ENCODE peak calls at places on chromosomes 12 and 14, in nine cellular contexts. One of them, this sample, is unnamed. For H3K27me3, the result is how much of the 10 kb centered on the place peaks cover.

GRCh38 chr12:3558255-3558654 is 67.3 kb downstream of the PRMT8 start:
- DNase-seq in fibroblast of lung: no peak
- DNase-seq in HCT116: no peak
- DNase-seq in H1: no peak
- DNase-seq in H9: no peak
- DNase-seq in IMR-90: no peak
- DNase-seq in astrocyte: no peak
- DNase-seq in PC-3: no peak
- DNase-seq in hepatocyte: no peak
- DNase-seq in this sample: no peak

GRCh38 chr12:52148541-52149181 is 43.2 kb downstream of the KRT80 start:
- DNase-seq in fibroblast of lung: no peak
- DNase-seq in HCT116: peak
- DNase-seq in H1: no peak
- DNase-seq in H9: peak
- DNase-seq in IMR-90: no peak
- DNase-seq in astrocyte: no peak
- DNase-seq in PC-3: peak
- DNase-seq in hepatocyte: peak
- DNase-seq in this sample: peak

GRCh38 chr12:5789469-5789968 is 155.5 kb downstream of the ANO2 start:
- DNase-seq in fibroblast of lung: peak
- DNase-seq in HCT116: no peak
- DNase-seq in H1: no peak
- DNase-seq in H9: no peak
- DNase-seq in IMR-90: no peak
- DNase-seq in astrocyte: peak
- DNase-seq in PC-3: peak
- DNase-seq in hepatocyte: no peak
- DNase-seq in this sample: no peak

GRCh38 chr14:89399594-89400068 is 17.4 kb downstream of the FOXN3 start:
- DNase-seq in fibroblast of lung: peak
- DNase-seq in HCT116: no peak
- DNase-seq in H1: no peak
- DNase-seq in H9: peak
- DNase-seq in IMR-90: peak
- DNase-seq in astrocyte: peak
- DNase-seq in PC-3: no peak
- DNase-seq in hepatocyte: peak
- DNase-seq in this sample: no peak

GRCh38 chr14:96160913-96161310 is 43.7 kb upstream of the BDKRB2 start:
- DNase-seq in fibroblast of lung: no peak
- DNase-seq in HCT116: no peak
- DNase-seq in H1: no peak
- DNase-seq in H9: peak
- DNase-seq in IMR-90: no peak
- DNase-seq in astrocyte: no peak
- DNase-seq in PC-3: no peak
- DNase-seq in hepatocyte: no peak
- DNase-seq in this sample: no peak

GRCh38 chr12:54372113-54372806 is 8.0 kb upstream of the GPR84 start:
- DNase-seq in fibroblast of lung: no peak
- DNase-seq in HCT116: no peak
- DNase-seq in H1: no peak
- DNase-seq in H9: no peak
- DNase-seq in IMR-90: no peak
- DNase-seq in astrocyte: no peak
- DNase-seq in PC-3: no peak
- DNase-seq in hepatocyte: no peak
- DNase-seq in this sample: peak

GRCh38 chr14:106530423-106531107 is 1004.2 kb downstream of the TMEM121 start:
- DNase-seq in fibroblast of lung: no peak
- DNase-seq in HCT116: no peak
- DNase-seq in H1: no peak
- DNase-seq in H9: no peak
- DNase-seq in IMR-90: no peak
- DNase-seq in astrocyte: no peak
- DNase-seq in PC-3: no peak
- DNase-seq in hepatocyte: no peak
- DNase-seq in this sample: no peak

GRCh38 chr12:63940295-63940997 is 95.9 kb downstream of the SRGAP1 start:
- DNase-seq in fibroblast of lung: peak
- DNase-seq in HCT116: no peak
- DNase-seq in H1: no peak
- DNase-seq in H9: no peak
- DNase-seq in IMR-90: no peak
- DNase-seq in astrocyte: no peak
- DNase-seq in PC-3: no peak
- DNase-seq in hepatocyte: no peak
- DNase-seq in this sample: no peak

GRCh38 chr12:48681738-48682532 is at the start of gene KANSL2:
- DNase-seq in fibroblast of lung: peak
- DNase-seq in HCT116: peak
- DNase-seq in H1: peak
- DNase-seq in H9: peak
- DNase-seq in IMR-90: peak
- DNase-seq in astrocyte: peak
- DNase-seq in PC-3: peak
- DNase-seq in hepatocyte: peak
- DNase-seq in this sample: peak
- H3K27me3 ChIP-seq in fibroblast of lung: under half
- H3K27me3 ChIP-seq in HCT116: under half
- H3K27me3 ChIP-seq in H1: under half
- H3K27me3 ChIP-seq in H9: under half
- H3K27me3 ChIP-seq in IMR-90: under half
- H3K27me3 ChIP-seq in astrocyte: under half
- H3K27me3 ChIP-seq in PC-3: under half
- H3K27me3 ChIP-seq in hepatocyte: under half
- H3K27me3 ChIP-seq in this sample: under half

GRCh38 chr12:70553391-70553859 is 83.8 kb downstream of the PTPRB start:
- DNase-seq in fibroblast of lung: peak
- DNase-seq in HCT116: no peak
- DNase-seq in H1: no peak
- DNase-seq in H9: no peak
- DNase-seq in IMR-90: no peak
- DNase-seq in astrocyte: peak
- DNase-seq in PC-3: peak
- DNase-seq in hepatocyte: no peak
- DNase-seq in this sample: no peak

GRCh38 chr12:70555081-70555480 is 82.1 kb downstream of the PTPRB start:
- DNase-seq in fibroblast of lung: no peak
- DNase-seq in HCT116: no peak
- DNase-seq in H1: no peak
- DNase-seq in H9: no peak
- DNase-seq in IMR-90: no peak
- DNase-seq in astrocyte: no peak
- DNase-seq in PC-3: no peak
- DNase-seq in hepatocyte: no peak
- DNase-seq in this sample: no peak

GRCh38 chr12:70550180-70550577 is 87.0 kb downstream of the PTPRB start:
- DNase-seq in fibroblast of lung: no peak
- DNase-seq in HCT116: no peak
- DNase-seq in H1: no peak
- DNase-seq in H9: no peak
- DNase-seq in IMR-90: no peak
- DNase-seq in astrocyte: no peak
- DNase-seq in PC-3: no peak
- DNase-seq in hepatocyte: no peak
- DNase-seq in this sample: no peak

GRCh38 chr12:70549340-70550179 is 87.7 kb downstream of the PTPRB start:
- DNase-seq in fibroblast of lung: no peak
- DNase-seq in HCT116: no peak
- DNase-seq in H1: no peak
- DNase-seq in H9: no peak
- DNase-seq in IMR-90: no peak
- DNase-seq in astrocyte: no peak
- DNase-seq in PC-3: peak
- DNase-seq in hepatocyte: no peak
- DNase-seq in this sample: no peak
- H3K4me2 ChIP-seq in fibroblast of lung: no peak
- H3K4me2 ChIP-seq in HCT116: no peak
- H3K4me2 ChIP-seq in H1: no peak
- H3K4me2 ChIP-seq in H9: no peak
- H3K4me2 ChIP-seq in IMR-90: no peak
- H3K4me2 ChIP-seq in astrocyte: no peak
- H3K4me2 ChIP-seq in PC-3: no peak
- H3K4me2 ChIP-seq in hepatocyte: no peak
- H3K4me2 ChIP-seq in this sample: no peak

DNA sequence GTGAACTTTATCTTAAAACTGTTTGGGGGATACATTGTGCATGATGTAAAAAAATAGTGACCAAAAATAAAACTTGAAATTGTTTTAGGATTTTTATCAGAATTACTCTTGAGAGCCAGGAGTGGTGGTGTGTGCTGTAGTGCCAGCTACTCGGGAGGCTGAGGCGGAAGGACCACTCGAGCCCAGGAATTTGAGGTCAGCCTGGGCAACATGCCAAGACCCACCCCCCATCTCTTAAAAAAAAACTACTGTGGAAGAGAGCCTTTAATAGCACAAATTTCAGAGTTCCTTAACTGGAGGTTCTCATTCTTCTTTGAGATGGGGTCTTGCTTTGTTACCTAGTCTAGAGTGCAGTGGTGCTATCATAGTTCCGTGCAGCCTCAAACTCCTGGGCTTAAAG is 21.5 kb downstream of the CPSF2 start:
- DNase-seq in fibroblast of lung: peak
- DNase-seq in HCT116: no peak
- DNase-seq in H1: no peak
- DNase-seq in H9: no peak
- DNase-seq in IMR-90: no peak
- DNase-seq in astrocyte: no peak
- DNase-seq in PC-3: no peak
- DNase-seq in hepatocyte: no peak
- DNase-seq in this sample: no peak
- TF ChIP-seq CTCF in fibroblast of lung: no peak
- TF ChIP-seq CTCF in HCT116: no peak
- TF ChIP-seq CTCF in H1: no peak
- TF ChIP-seq CTCF in H9: no peak
- TF ChIP-seq CTCF in IMR-90: no peak
- TF ChIP-seq CTCF in astrocyte: no peak
- TF ChIP-seq CTCF in PC-3: no peak
- TF ChIP-seq CTCF in hepatocyte: no peak
- TF ChIP-seq CTCF in this sample: no peak

GRCh38 chr12:49092816-49093406 is 1.7 kb downstream of the DHH start:
- DNase-seq in fibroblast of lung: no peak
- DNase-seq in HCT116: no peak
- DNase-seq in H1: no peak
- DNase-seq in H9: no peak
- DNase-seq in IMR-90: no peak
- DNase-seq in astrocyte: no peak
- DNase-seq in PC-3: no peak
- DNase-seq in hepatocyte: no peak
- DNase-seq in this sample: peak

GRCh38 chr12:49097381-49097780 is 2.8 kb upstream of the DHH start:
- DNase-seq in fibroblast of lung: no peak
- DNase-seq in HCT116: no peak
- DNase-seq in H1: no peak
- DNase-seq in H9: no peak
- DNase-seq in IMR-90: no peak
- DNase-seq in astrocyte: no peak
- DNase-seq in PC-3: no peak
- DNase-seq in hepatocyte: no peak
- DNase-seq in this sample: peak

GRCh38 chr12:49094104-49094948 is at the start of gene DHH:
- DNase-seq in fibroblast of lung: peak
- DNase-seq in HCT116: no peak
- DNase-seq in H1: no peak
- DNase-seq in H9: peak
- DNase-seq in IMR-90: no peak
- DNase-seq in astrocyte: no peak
- DNase-seq in PC-3: peak
- DNase-seq in hepatocyte: peak
- DNase-seq in this sample: peak

GRCh38 chr12:49093746-49094103 is 876 bp downstream of the DHH start:
- DNase-seq in fibroblast of lung: no peak
- DNase-seq in HCT116: no peak
- DNase-seq in H1: no peak
- DNase-seq in H9: peak
- DNase-seq in IMR-90: no peak
- DNase-seq in astrocyte: no peak
- DNase-seq in PC-3: no peak
- DNase-seq in hepatocyte: no peak
- DNase-seq in this sample: peak

GRCh38 chr12:49094966-49095365 is 365 bp upstream of the DHH start:
- DNase-seq in fibroblast of lung: no peak
- DNase-seq in HCT116: no peak
- DNase-seq in H1: no peak
- DNase-seq in H9: no peak
- DNase-seq in IMR-90: no peak
- DNase-seq in astrocyte: no peak
- DNase-seq in PC-3: no peak
- DNase-seq in hepatocyte: no peak
- DNase-seq in this sample: peak
- H3K27me3 ChIP-seq in fibroblast of lung: under half
- H3K27me3 ChIP-seq in HCT116: under half
- H3K27me3 ChIP-seq in H1: under half
- H3K27me3 ChIP-seq in H9: under half
- H3K27me3 ChIP-seq in IMR-90: under half
- H3K27me3 ChIP-seq in astrocyte: under half
- H3K27me3 ChIP-seq in PC-3: under half
- H3K27me3 ChIP-seq in hepatocyte: half or more
- H3K27me3 ChIP-seq in this sample: under half

GRCh38 chr14:21476526-21476924 is 234 bp downstream of the RAB2B start:
- DNase-seq in fibroblast of lung: peak
- DNase-seq in HCT116: no peak
- DNase-seq in H1: no peak
- DNase-seq in H9: no peak
- DNase-seq in IMR-90: no peak
- DNase-seq in astrocyte: peak
- DNase-seq in PC-3: peak
- DNase-seq in hepatocyte: peak
- DNase-seq in this sample: no peak

GRCh38 chr14:21476925-21477681 is at the start of the genes RAB2B and TOX4:
- DNase-seq in fibroblast of lung: peak
- DNase-seq in HCT116: peak
- DNase-seq in H1: peak
- DNase-seq in H9: peak
- DNase-seq in IMR-90: peak
- DNase-seq in astrocyte: peak
- DNase-seq in PC-3: peak
- DNase-seq in hepatocyte: peak
- DNase-seq in this sample: peak

DNA sequence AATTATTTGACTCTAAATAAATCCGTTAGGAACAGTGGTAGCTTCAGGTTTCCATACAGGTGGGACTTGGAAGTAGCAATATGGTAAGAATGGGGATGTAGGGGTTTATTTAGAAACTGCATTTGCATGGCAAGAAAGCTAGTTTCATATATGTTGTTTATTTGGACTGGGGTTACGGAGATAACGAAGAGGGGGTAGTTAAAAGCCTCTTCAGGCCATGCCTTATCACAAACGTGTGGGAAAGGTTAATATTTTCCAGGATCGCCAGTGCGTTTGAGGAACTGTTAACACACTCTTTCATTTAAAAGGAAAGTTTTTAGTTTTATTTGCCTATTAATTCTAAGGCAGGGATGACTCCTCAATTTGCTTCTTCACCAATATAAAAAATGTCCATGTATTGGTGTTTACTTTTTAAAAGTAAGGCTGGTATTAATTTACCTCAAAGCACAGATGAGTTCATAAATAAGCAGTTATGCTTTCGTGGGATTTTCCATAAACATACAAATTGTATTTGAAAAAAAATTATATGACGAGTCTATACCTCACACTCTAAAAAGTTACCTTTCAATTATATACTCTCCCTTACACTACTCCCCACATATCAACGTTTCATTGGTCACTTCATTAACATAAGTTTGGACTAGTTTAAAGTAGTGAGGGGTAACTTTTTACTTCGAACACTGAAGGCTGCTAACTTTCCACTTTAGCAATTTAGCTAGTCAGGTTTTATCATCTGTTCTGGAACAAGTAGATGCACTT is 813 bp downstream of the RAB2B start:
- DNase-seq in fibroblast of lung: no peak
- DNase-seq in HCT116: peak
- DNase-seq in H1: no peak
- DNase-seq in H9: no peak
- DNase-seq in IMR-90: no peak
- DNase-seq in astrocyte: no peak
- DNase-seq in PC-3: no peak
- DNase-seq in hepatocyte: no peak
- DNase-seq in this sample: peak
- H3K4me2 ChIP-seq in fibroblast of lung: peak
- H3K4me2 ChIP-seq in HCT116: peak
- H3K4me2 ChIP-seq in H1: peak
- H3K4me2 ChIP-seq in H9: peak
- H3K4me2 ChIP-seq in IMR-90: peak
- H3K4me2 ChIP-seq in astrocyte: peak
- H3K4me2 ChIP-seq in PC-3: peak
- H3K4me2 ChIP-seq in hepatocyte: peak
- H3K4me2 ChIP-seq in this sample: peak

This sample was measured in osteoblast.